ENCODE peak calls at places on chromosomes 13 and 19, in five cellular contexts. S is neuronal stem cell, Q is H9, O is mesenchymal stem cell, Y is H1. B is an unnamed sample.

GRCh38 chr13:31096624-31097302 is 64.9 kb downstream of the HSPH1 start:
- DNase-seq in S (no peak), Y (no peak), O (no peak), Q (peak; percentile 41), B (no peak)

GRCh38 chr19:15112385-15112784 is 5.2 kb downstream of the SYDE1 start:
- DNase-seq in Y (no peak), Q (peak; percentile 77), S (no peak), O (no peak), B (no peak)

GRCh38 chr13:98576963-98577822 is at the start of gene STK24:
- DNase-seq in Y (no peak), Q (peak; percentile 54), S (peak; percentile 69), O (peak; percentile 92), B (peak; percentile 77)

GRCh38 chr13:110819203-110820014 is 95.5 kb downstream of the ANKRD10 start:
- DNase-seq in Q (peak; percentile 84), Y (peak; percentile 43), O (peak; percentile 66), S (peak; percentile 79), B (peak; percentile 91)

GRCh38 chr19:48295458-48295857 is 25.6 kb downstream of the ZNF114 start:
- DNase-seq in Y (no peak), S (no peak), O (no peak), Q (no peak), B (no peak)

GRCh38 chr13:94312511-94313191 is 166.8 kb downstream of the DCT start:
- DNase-seq in O (peak; percentile 16), S (peak; percentile 37), Y (no peak), Q (no peak), B (no peak)

GRCh38 chr13:113952151-113952982 is 21.5 kb downstream of the C13orf46 start:
- DNase-seq in O (no peak), Q (no peak), S (no peak), Y (no peak), B (no peak)

GRCh38 chr19:35556846-35557538 is 6.5 kb downstream of the ATP4A start:
- DNase-seq in Q (no peak), Y (no peak), O (no peak), S (no peak), B (no peak)

GRCh38 chr19:7250057-7250596 is 44.1 kb downstream of the INSR start:
- DNase-seq in O (no peak), Y (no peak), Q (no peak), S (no peak), B (no peak)

GRCh38 chr13:18952225-18953016 is 229.2 kb downstream of the TUBA3C start:
- DNase-seq in O (no peak), S (no peak), Q (no peak), Y (no peak), B (no peak)

GRCh38 chr13:64529874-64530485 is 2700.2 kb downstream of the PCDH9 start:
- DNase-seq in Q (peak; percentile 40), S (no peak), O (peak; percentile 7), Y (peak; percentile 17), B (peak; percentile 40)

GRCh38 chr19:8240274-8241229 is 31.4 kb downstream of the CERS4 start:
- DNase-seq in Q (peak; percentile 81), S (peak; percentile 79), O (peak; percentile 95), Y (peak; percentile 51), B (peak; percentile 55)

DNA sequence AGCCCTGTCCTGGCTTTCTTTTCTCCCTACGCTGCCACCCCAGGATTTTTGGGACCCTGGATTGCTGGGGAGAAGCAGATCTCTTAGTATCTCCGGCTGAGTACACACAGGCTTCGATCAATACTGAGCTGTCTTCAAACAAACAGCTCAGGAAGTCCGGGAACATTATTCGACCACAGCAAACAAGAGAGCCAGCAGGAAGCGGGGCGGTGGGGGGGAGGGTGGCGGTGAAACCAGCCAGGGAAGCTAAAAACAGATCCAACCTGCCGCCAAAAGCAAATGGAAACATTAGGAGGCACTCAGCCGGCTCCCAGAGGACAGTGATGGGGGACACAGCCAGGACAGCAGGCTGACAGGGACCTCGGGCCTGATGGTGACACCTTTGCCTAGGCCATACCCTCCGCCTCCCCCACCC is 12.2 kb upstream of the BCAM start:
- DNase-seq in S (no peak), O (peak; percentile 38), Y (no peak), Q (peak; percentile 55), B (no peak)
- H3K27ac ChIP-seq in S (peak overlapping the region; percentile 36), O (no peak overlapping the region), Y (peak overlapping the region; percentile 18), Q (no peak overlapping the region), B (peak overlapping the region; percentile 29)

GRCh38 chr13:26348966-26349365 is 95.0 kb downstream of the CDK8 start:
- DNase-seq in Q (no peak), O (no peak), S (no peak), Y (no peak), B (no peak)

GRCh38 chr13:26342898-26343297 is 89.0 kb downstream of the CDK8 start:
- DNase-seq in Y (no peak), O (no peak), Q (no peak), S (no peak), B (no peak)

GRCh38 chr13:26340812-26341211 is 86.9 kb downstream of the CDK8 start:
- DNase-seq in S (no peak), O (no peak), Y (no peak), Q (no peak), B (peak; percentile 68)

GRCh38 chr13:26344980-26345379 is 91.1 kb downstream of the CDK8 start:
- DNase-seq in O (no peak), Q (no peak), S (no peak), Y (no peak), B (no peak)

DNA sequence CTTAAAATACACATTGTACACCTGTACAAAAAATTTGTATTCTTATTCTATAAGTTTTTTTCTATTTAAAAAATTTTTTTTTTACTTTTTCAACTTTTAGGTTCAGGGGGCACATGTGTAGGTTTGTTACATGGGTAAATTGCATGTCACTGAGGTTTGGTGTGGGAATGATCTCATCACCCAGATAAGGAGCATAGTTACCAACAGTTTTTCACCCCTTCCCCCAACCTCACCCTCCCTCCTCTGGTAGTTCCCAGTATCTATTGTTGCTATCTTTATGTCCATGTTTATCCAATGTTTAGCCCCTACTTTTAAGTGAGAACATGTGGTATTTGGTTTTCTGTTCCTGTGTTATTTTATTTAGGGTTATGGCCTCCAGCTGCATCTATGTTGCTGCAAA is 89.9 kb downstream of the CDK8 start:
- DNase-seq in S (no peak), O (peak; percentile 10), Q (no peak), Y (no peak), B (no peak)
- H2BK12ac ChIP-seq in S (no peak overlapping the region), O (no peak overlapping the region), Q (no peak overlapping the region), Y (no peak overlapping the region), B (no peak overlapping the region)

DNA sequence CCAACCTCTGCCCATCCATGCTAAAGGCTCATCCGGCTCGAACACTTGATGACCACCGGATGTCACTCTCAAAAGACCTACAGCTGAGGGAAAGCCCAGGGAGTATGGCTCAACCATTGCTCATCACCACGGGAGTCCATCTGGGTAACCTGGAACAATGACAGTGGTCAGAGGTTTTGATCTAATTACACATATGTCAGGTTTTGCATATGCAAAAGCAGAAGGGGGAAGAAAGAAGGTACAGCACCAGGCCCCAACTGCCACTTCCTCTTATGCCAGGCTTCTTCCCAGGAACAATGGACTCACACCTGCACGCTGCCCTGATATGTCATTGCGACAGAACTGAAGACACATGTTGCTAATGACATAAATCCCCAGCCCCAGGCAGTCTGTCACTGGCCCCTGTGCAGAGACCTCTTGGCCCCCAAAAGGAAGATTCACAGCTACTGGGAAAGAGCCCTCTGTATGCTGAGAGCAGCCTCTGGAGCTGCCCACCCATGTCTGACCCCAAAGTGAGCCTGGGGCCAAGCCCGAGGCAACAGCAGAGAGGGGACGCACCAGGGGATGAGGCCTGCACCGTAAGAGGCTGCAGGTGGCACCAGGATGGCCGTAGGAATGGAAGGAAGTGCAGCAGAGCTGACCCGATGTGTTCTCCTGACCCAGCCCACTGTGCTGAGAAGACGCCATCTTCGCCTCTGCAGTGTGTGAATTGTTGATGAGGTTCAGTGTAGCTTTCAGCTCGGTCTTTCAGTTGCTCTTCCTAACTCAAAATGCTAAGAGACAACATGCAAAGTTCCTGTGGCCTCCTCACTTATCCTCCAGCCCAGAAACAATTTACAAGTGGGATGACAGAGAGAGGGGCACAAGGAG is 26.3 kb downstream of the EPS15L1 start:
- DNase-seq in Y (no peak), S (no peak), O (peak; percentile 62), Q (no peak), B (peak; percentile 68)
- H3K27ac ChIP-seq in Y (no peak overlapping the region), S (no peak overlapping the region), O (peak overlapping the region; percentile 90), Q (no peak overlapping the region), B (no peak overlapping the region)

GRCh38 chr13:112469071-112469745 is 93.1 kb downstream of the SPACA7 start:
- DNase-seq in O (no peak), Q (no peak), Y (no peak), S (no peak), B (no peak)
- H2BK12ac ChIP-seq in O (no peak overlapping the region), Q (no peak overlapping the region), Y (no peak overlapping the region), S (no peak overlapping the region), B (no peak overlapping the region)

GRCh38 chr19:5145521-5146511 is 176.9 kb downstream of the KDM4B start:
- DNase-seq in Y (no peak), S (no peak), O (no peak), Q (no peak), B (no peak)
- H3K27ac ChIP-seq in Y (no peak overlapping the region), S (no peak overlapping the region), O (no peak overlapping the region), Q (no peak overlapping the region), B (no peak overlapping the region)

DNA sequence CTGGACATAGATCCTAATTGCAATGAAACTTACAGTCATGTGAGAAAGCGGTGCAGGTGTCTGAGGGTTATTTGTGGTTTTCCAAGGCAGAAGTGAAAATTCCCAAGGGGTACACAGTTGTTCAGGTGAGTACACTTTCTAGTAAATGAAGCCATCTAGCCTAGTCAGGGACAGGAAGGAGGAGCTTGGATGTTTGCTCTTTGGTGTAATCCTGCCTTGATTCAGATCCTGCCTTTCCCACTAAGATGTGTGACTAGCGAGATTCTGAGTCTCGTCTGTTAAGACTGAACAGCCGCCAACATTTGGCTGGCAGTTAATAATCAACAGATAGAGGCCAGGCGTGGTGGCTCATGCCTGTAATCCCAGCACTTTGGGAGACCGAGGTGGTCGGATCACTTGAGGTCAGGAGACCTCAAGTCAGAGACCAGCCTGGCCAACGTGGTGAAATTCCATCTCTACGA is 2.5 kb downstream of the RPS9 start:
- DNase-seq in O (no peak), Q (no peak), Y (no peak), S (no peak), B (no peak)
- H2BK12ac ChIP-seq in O (no peak overlapping the region), Q (no peak overlapping the region), Y (no peak overlapping the region), S (no peak overlapping the region), B (no peak overlapping the region)

DNA sequence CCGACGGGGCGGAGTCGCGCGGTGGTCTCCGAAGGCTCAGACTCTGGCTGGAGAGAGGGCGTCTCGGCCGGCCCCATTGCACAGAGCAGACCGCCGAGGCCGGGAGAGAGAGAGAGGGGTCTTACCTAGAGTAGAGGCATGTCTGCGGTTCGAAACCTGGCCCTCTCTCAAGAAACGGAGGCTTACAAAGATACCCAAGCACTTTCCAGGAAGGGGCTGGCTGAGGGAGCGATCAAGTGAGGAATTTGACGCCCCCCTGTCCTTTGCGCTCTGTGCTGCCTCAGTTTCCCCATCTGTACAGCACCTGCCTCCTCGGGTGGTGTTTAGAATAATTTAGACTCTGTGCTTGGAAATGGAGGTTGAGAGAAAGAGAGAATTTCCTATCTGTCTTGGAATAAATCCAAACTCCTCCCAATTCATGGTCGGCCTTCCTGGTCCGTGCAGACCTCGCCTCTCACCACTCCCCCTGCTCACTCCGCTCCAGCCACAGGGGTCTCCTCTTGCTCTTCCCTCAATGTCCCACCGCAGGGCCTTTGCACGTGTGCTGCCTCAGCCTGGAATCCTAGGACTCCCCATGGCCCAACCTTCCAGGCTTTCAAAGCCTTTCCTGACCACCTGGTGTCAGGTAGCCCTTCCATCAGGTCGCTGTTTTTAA is 659 bp upstream of the ISOC2 start:
- DNase-seq in O (peak; percentile 50), S (no peak), Y (no peak), Q (no peak), B (peak; percentile 25)
- H3K27ac ChIP-seq in O (peak overlapping the region; percentile 6), S (no peak overlapping the region), Y (no peak overlapping the region), Q (no peak overlapping the region), B (no peak overlapping the region)